ENCODE peak calls at places on chromosomes 4 and X, in eight cellular contexts. One of them, this sample, is unnamed.
A peak's percentile ranks its signal among the peaks of the same experiment; 100 is the strongest.

GRCh38 chr4:129344058-129344457 is 248.1 kb downstream of the C4orf33 start:
- DNase-seq in IMR-90: peak; percentile 27
- DNase-seq in HCT116: peak; percentile 39
- DNase-seq in body of pancreas: peak; percentile 13
- DNase-seq in adrenal gland: peak; percentile 55
- DNase-seq in suprapubic skin: no peak
- DNase-seq in lower leg skin: no peak
- DNase-seq in H54: no peak
- DNase-seq in this sample: no peak

GRCh38 chr4:126445596-126445995 is 1130.8 kb downstream of the FAT4 start:
- DNase-seq in IMR-90: peak; percentile 46
- DNase-seq in HCT116: no peak
- DNase-seq in body of pancreas: no peak
- DNase-seq in adrenal gland: no peak
- DNase-seq in suprapubic skin: no peak
- DNase-seq in lower leg skin: no peak
- DNase-seq in H54: no peak
- DNase-seq in this sample: no peak

GRCh38 chrX:9149831-9150230 is 115.9 kb upstream of the FAM9B start:
- DNase-seq in IMR-90: peak; percentile 17
- DNase-seq in HCT116: no peak
- DNase-seq in body of pancreas: no peak
- DNase-seq in adrenal gland: no peak
- DNase-seq in suprapubic skin: no peak
- DNase-seq in lower leg skin: no peak
- DNase-seq in H54: no peak
- DNase-seq in this sample: no peak

GRCh38 chrX:66638591-66639500 is at the start of gene EDA2R:
- DNase-seq in IMR-90: peak; percentile 87
- DNase-seq in HCT116: no peak
- DNase-seq in body of pancreas: peak; percentile 57
- DNase-seq in adrenal gland: peak; percentile 73
- DNase-seq in suprapubic skin: no peak
- DNase-seq in lower leg skin: no peak
- DNase-seq in H54: peak; percentile 47
- DNase-seq in this sample: peak; percentile 27

GRCh38 chrX:125998432-125998831 is 167.7 kb downstream of the DCAF12L2 start:
- DNase-seq in IMR-90: no peak
- DNase-seq in HCT116: no peak
- DNase-seq in body of pancreas: no peak
- DNase-seq in adrenal gland: no peak
- DNase-seq in suprapubic skin: no peak
- DNase-seq in lower leg skin: no peak
- DNase-seq in H54: peak; percentile 0
- DNase-seq in this sample: no peak

GRCh38 chr4:184529283-184529682 is 54.9 kb upstream of the IRF2 start:
- DNase-seq in IMR-90: no peak
- DNase-seq in HCT116: no peak
- DNase-seq in body of pancreas: no peak
- DNase-seq in adrenal gland: no peak
- DNase-seq in suprapubic skin: no peak
- DNase-seq in lower leg skin: no peak
- DNase-seq in H54: no peak
- DNase-seq in this sample: no peak

GRCh38 chrX:1223253-1223621 is 10.8 kb upstream of the CRLF2 start:
- DNase-seq in IMR-90: no peak
- DNase-seq in HCT116: no peak
- DNase-seq in body of pancreas: no peak
- DNase-seq in adrenal gland: no peak
- DNase-seq in suprapubic skin: no peak
- DNase-seq in lower leg skin: no peak
- DNase-seq in H54: no peak
- DNase-seq in this sample: no peak

GRCh38 chr4:168484626-168485025 is 4.3 kb upstream of the DDX60L start:
- DNase-seq in IMR-90: peak; percentile 91
- DNase-seq in HCT116: no peak
- DNase-seq in body of pancreas: no peak
- DNase-seq in adrenal gland: no peak
- DNase-seq in suprapubic skin: no peak
- DNase-seq in lower leg skin: no peak
- DNase-seq in H54: no peak
- DNase-seq in this sample: no peak

GRCh38 chrX:48919947-48920712 is 1.3 kb upstream of the PIM2 start:
- DNase-seq in IMR-90: no peak
- DNase-seq in HCT116: no peak
- DNase-seq in body of pancreas: no peak
- DNase-seq in adrenal gland: peak; percentile 58
- DNase-seq in suprapubic skin: no peak
- DNase-seq in lower leg skin: no peak
- DNase-seq in H54: no peak
- DNase-seq in this sample: no peak

GRCh38 chr4:602559-602942 is 22.8 kb upstream of the PDE6B start:
- DNase-seq in IMR-90: no peak
- DNase-seq in HCT116: peak; percentile 60
- DNase-seq in body of pancreas: peak; percentile 62
- DNase-seq in adrenal gland: peak; percentile 66
- DNase-seq in suprapubic skin: no peak
- DNase-seq in lower leg skin: peak; percentile 90
- DNase-seq in H54: peak; percentile 53
- DNase-seq in this sample: no peak

GRCh38 chrX:115696039-115696438 is 135.1 kb downstream of the PLS3 start:
- DNase-seq in IMR-90: no peak
- DNase-seq in HCT116: no peak
- DNase-seq in body of pancreas: no peak
- DNase-seq in adrenal gland: no peak
- DNase-seq in suprapubic skin: no peak
- DNase-seq in lower leg skin: no peak
- DNase-seq in H54: no peak
- DNase-seq in this sample: no peak

GRCh38 chr4:74205559-74205958 is 47.6 kb downstream of the MTHFD2L start:
- DNase-seq in IMR-90: no peak
- DNase-seq in HCT116: no peak
- DNase-seq in body of pancreas: no peak
- DNase-seq in adrenal gland: no peak
- DNase-seq in suprapubic skin: no peak
- DNase-seq in lower leg skin: no peak
- DNase-seq in H54: no peak
- DNase-seq in this sample: no peak
- TF ChIP-seq POLR2A in IMR-90: no peak
- TF ChIP-seq POLR2A in HCT116: no peak
- TF ChIP-seq POLR2A in body of pancreas: no peak
- TF ChIP-seq POLR2A in adrenal gland: no peak
- TF ChIP-seq POLR2A in suprapubic skin: no peak
- TF ChIP-seq POLR2A in lower leg skin: no peak
- TF ChIP-seq POLR2A in H54: no peak
- TF ChIP-seq POLR2A in this sample: no peak

GRCh38 chr4:189364032-189364449 is 576.6 kb upstream of the FRG1 start:
- DNase-seq in IMR-90: no peak
- DNase-seq in HCT116: no peak
- DNase-seq in body of pancreas: peak; percentile 18
- DNase-seq in adrenal gland: no peak
- DNase-seq in suprapubic skin: no peak
- DNase-seq in lower leg skin: no peak
- DNase-seq in H54: no peak
- DNase-seq in this sample: no peak
- TF ChIP-seq POLR2A in IMR-90: no peak
- TF ChIP-seq POLR2A in HCT116: no peak
- TF ChIP-seq POLR2A in body of pancreas: no peak
- TF ChIP-seq POLR2A in adrenal gland: no peak
- TF ChIP-seq POLR2A in suprapubic skin: no peak
- TF ChIP-seq POLR2A in lower leg skin: no peak
- TF ChIP-seq POLR2A in H54: no peak
- TF ChIP-seq POLR2A in this sample: no peak

DNA sequence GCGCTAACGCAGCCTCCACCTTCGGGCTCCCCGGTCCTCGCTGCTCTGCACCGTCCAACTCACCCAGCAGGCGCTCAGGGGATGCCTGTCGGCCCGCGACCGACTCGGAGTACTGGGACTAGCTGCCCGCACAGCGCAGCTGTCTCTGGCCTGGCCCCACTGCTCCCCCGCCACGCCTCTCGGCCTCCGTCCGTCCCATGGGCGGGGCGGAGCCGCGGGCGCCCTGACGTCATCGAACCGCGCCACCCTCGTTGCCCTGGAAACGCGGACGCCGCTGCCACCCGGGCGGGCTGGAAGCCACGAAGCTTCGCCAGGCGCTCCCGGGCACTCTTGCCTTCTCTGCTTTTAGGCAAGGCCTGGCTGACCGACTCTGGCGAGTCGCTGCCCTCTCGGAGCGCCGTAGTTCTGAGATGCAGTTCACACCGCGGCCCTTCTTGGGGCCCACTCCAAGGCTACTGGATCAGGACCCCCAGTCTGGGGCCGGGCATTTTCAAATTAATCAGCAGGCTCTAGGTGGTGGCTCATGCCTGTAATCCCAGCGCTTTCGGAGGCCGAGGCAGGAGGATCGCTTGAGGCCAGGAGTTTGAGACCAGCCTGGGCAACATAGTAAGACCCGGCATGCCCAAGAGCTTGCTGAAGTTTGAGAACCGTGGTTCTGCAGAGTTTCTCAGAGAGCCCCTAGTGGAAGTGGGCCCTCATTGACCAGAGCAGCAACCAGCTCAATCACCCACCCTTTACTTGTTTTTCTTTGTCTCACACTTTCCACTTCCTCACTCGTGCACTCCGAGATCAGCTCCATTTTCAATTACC is 12.0 kb downstream of the ACOX3 start:
- DNase-seq in IMR-90: peak; percentile 80
- DNase-seq in HCT116: peak; percentile 63
- DNase-seq in body of pancreas: peak; percentile 95
- DNase-seq in adrenal gland: peak; percentile 95
- DNase-seq in suprapubic skin: peak; percentile 92
- DNase-seq in lower leg skin: peak; percentile 97
- DNase-seq in H54: peak; percentile 73
- DNase-seq in this sample: peak; percentile 90
- TF ChIP-seq POLR2A in IMR-90: peak; percentile 84
- TF ChIP-seq POLR2A in HCT116: peak; percentile 38
- TF ChIP-seq POLR2A in body of pancreas: peak; percentile 88
- TF ChIP-seq POLR2A in adrenal gland: peak; percentile 57
- TF ChIP-seq POLR2A in suprapubic skin: no peak
- TF ChIP-seq POLR2A in lower leg skin: no peak
- TF ChIP-seq POLR2A in H54: peak; percentile 80
- TF ChIP-seq POLR2A in this sample: no peak

GRCh38 chrX:32618154-32618553 is 593.2 kb downstream of the DMD start:
- DNase-seq in IMR-90: no peak
- DNase-seq in HCT116: no peak
- DNase-seq in body of pancreas: no peak
- DNase-seq in adrenal gland: no peak
- DNase-seq in suprapubic skin: no peak
- DNase-seq in lower leg skin: no peak
- DNase-seq in H54: no peak
- DNase-seq in this sample: no peak

DNA sequence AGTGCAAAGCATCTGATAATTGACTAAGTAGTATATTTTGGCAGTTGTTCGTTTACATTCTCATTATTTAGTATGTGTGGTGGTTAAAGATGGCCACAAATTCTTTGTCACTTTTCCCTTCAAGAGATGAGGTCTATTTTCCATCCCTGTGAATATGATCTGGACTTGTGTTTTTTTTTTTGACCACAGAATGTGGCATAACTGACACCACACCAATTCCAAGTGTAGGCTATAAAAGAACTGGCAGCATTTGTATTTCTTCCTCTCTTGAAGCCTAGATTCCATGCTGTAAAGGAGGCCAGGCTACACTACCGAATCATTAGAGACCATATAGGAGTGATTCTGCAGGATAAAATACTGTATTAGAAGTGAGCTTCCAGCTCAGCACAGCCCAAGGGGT is 596.6 kb downstream of the DMD start:
- DNase-seq in IMR-90: no peak
- DNase-seq in HCT116: no peak
- DNase-seq in body of pancreas: no peak
- DNase-seq in adrenal gland: no peak
- DNase-seq in suprapubic skin: no peak
- DNase-seq in lower leg skin: no peak
- DNase-seq in H54: no peak
- DNase-seq in this sample: no peak
- TF ChIP-seq POLR2A in IMR-90: no peak
- TF ChIP-seq POLR2A in HCT116: no peak
- TF ChIP-seq POLR2A in body of pancreas: no peak
- TF ChIP-seq POLR2A in adrenal gland: no peak
- TF ChIP-seq POLR2A in suprapubic skin: no peak
- TF ChIP-seq POLR2A in lower leg skin: no peak
- TF ChIP-seq POLR2A in H54: no peak
- TF ChIP-seq POLR2A in this sample: no peak

GRCh38 chr4:153221783-153222161 is 17.5 kb downstream of the TRIM2 start:
- DNase-seq in IMR-90: no peak
- DNase-seq in HCT116: no peak
- DNase-seq in body of pancreas: no peak
- DNase-seq in adrenal gland: no peak
- DNase-seq in suprapubic skin: no peak
- DNase-seq in lower leg skin: no peak
- DNase-seq in H54: no peak
- DNase-seq in this sample: no peak

GRCh38 chr4:153222162-153222789 is 18.0 kb downstream of the TRIM2 start:
- DNase-seq in IMR-90: peak; percentile 87
- DNase-seq in HCT116: no peak
- DNase-seq in body of pancreas: peak; percentile 43
- DNase-seq in adrenal gland: peak; percentile 84
- DNase-seq in suprapubic skin: peak; percentile 83
- DNase-seq in lower leg skin: peak; percentile 89
- DNase-seq in H54: peak; percentile 47
- DNase-seq in this sample: peak; percentile 62

GRCh38 chr4:153223935-153224334 is 19.7 kb downstream of the TRIM2 start:
- DNase-seq in IMR-90: peak; percentile 46
- DNase-seq in HCT116: no peak
- DNase-seq in body of pancreas: no peak
- DNase-seq in adrenal gland: no peak
- DNase-seq in suprapubic skin: no peak
- DNase-seq in lower leg skin: no peak
- DNase-seq in H54: no peak
- DNase-seq in this sample: no peak

GRCh38 chr4:153223418-153223792 is 19.2 kb downstream of the TRIM2 start:
- DNase-seq in IMR-90: no peak
- DNase-seq in HCT116: no peak
- DNase-seq in body of pancreas: no peak
- DNase-seq in adrenal gland: no peak
- DNase-seq in suprapubic skin: no peak
- DNase-seq in lower leg skin: no peak
- DNase-seq in H54: no peak
- DNase-seq in this sample: no peak

GRCh38 chr4:153222790-153223417 is 18.7 kb downstream of the TRIM2 start:
- DNase-seq in IMR-90: peak; percentile 41
- DNase-seq in HCT116: no peak
- DNase-seq in body of pancreas: peak; percentile 60
- DNase-seq in adrenal gland: peak; percentile 78
- DNase-seq in suprapubic skin: peak; percentile 80
- DNase-seq in lower leg skin: peak; percentile 87
- DNase-seq in H54: no peak
- DNase-seq in this sample: peak; percentile 60
- TF ChIP-seq POLR2A in IMR-90: no peak
- TF ChIP-seq POLR2A in HCT116: no peak
- TF ChIP-seq POLR2A in body of pancreas: peak; percentile 7
- TF ChIP-seq POLR2A in adrenal gland: no peak
- TF ChIP-seq POLR2A in suprapubic skin: no peak
- TF ChIP-seq POLR2A in lower leg skin: no peak
- TF ChIP-seq POLR2A in H54: peak; percentile 13
- TF ChIP-seq POLR2A in this sample: no peak

GRCh38 chrX:153945956-153946909 is 1.8 kb upstream of the RENBP start:
- DNase-seq in IMR-90: no peak
- DNase-seq in HCT116: no peak
- DNase-seq in body of pancreas: no peak
- DNase-seq in adrenal gland: no peak
- DNase-seq in suprapubic skin: no peak
- DNase-seq in lower leg skin: no peak
- DNase-seq in H54: no peak
- DNase-seq in this sample: no peak
- TF ChIP-seq POLR2A in IMR-90: no peak
- TF ChIP-seq POLR2A in HCT116: no peak
- TF ChIP-seq POLR2A in body of pancreas: no peak
- TF ChIP-seq POLR2A in adrenal gland: no peak
- TF ChIP-seq POLR2A in suprapubic skin: no peak
- TF ChIP-seq POLR2A in lower leg skin: no peak
- TF ChIP-seq POLR2A in H54: no peak
- TF ChIP-seq POLR2A in this sample: no peak

This sample was measured in heart left ventricle.